ENCODE peak calls at places on chromosomes 4 and X, in ten cellular contexts. N is suprapubic skin, D is HepG2, U is GM12878, F is tibial nerve, O is transverse colon, A is esophagus muscularis mucosa, Z is A549, X is sigmoid colon, W is H1. J is an unnamed sample.

GRCh38 chr4:165630671-165631070 is 242.4 kb upstream of the TLL1 start:
- DNase-seq in Z (no peak), U (no peak), D (no peak), X (no peak), F (no peak), A (no peak), W (no peak), N (no peak), O (no peak), J (no peak)

GRCh38 chrX:129347291-129347690 is 176.0 kb downstream of the SMARCA1 start:
- DNase-seq in U (no peak), Z (no peak), O (no peak), A (no peak), F (no peak), N (no peak), W (peak; percentile 39), X (no peak), D (no peak), J (no peak)

GRCh38 chrX:95427389-95427788 is 1257.3 kb upstream of the DIAPH2 start:
- DNase-seq in N (no peak), U (no peak), F (no peak), X (no peak), O (no peak), W (no peak), D (no peak), Z (no peak), A (no peak), J (no peak)

GRCh38 chrX:16496175-16496574 is 153.8 kb upstream of the S100G start:
- DNase-seq in N (no peak), Z (no peak), X (no peak), A (no peak), O (no peak), U (no peak), W (no peak), F (no peak), D (no peak), J (no peak)

GRCh38 chr4:2615821-2616220 is 79.4 kb downstream of the FAM193A start:
- DNase-seq in D (no peak), W (no peak), O (no peak), X (peak; percentile 55), N (no peak), A (no peak), Z (no peak), U (no peak), F (no peak), J (no peak)

GRCh38 chrX:129556806-129557315 is 16.8 kb downstream of the OCRL start:
- DNase-seq in A (no peak), F (no peak), N (no peak), O (no peak), W (no peak), D (no peak), U (no peak), Z (no peak), X (no peak), J (no peak)

GRCh38 chr4:25986807-25987206 is 72.8 kb downstream of the SMIM20 start:
- DNase-seq in D (no peak), N (no peak), U (no peak), F (no peak), X (no peak), W (no peak), O (no peak), A (no peak), Z (no peak), J (no peak)

GRCh38 chr4:5912614-5913019 is 19.7 kb upstream of the CRMP1 start:
- DNase-seq in Z (no peak), A (no peak), D (no peak), N (no peak), F (no peak), O (no peak), U (no peak), W (no peak), X (no peak), J (no peak)

GRCh38 chr4:71553605-71554004 is 214.8 kb downstream of the SLC4A4 start:
- DNase-seq in X (no peak), A (no peak), U (no peak), O (no peak), F (no peak), N (no peak), W (no peak), Z (no peak), D (no peak), J (no peak)

GRCh38 chrX:10952619-10953018 is 158.5 kb upstream of the HCCS start:
- DNase-seq in A (no peak), X (no peak), F (no peak), D (no peak), U (no peak), W (peak; percentile 1), N (no peak), O (no peak), Z (no peak), J (no peak)

GRCh38 chr4:41067369-41067768 is 147.0 kb downstream of the APBB2 start:
- DNase-seq in F (no peak), Z (no peak), D (no peak), W (no peak), N (no peak), X (no peak), U (no peak), A (no peak), O (no peak), J (no peak)

GRCh38 chrX:20477836-20478532 is 211.3 kb upstream of the RPS6KA3 start:
- DNase-seq in U (no peak), O (peak; percentile 69), D (no peak), X (no peak), Z (no peak), A (no peak), W (no peak), N (no peak), F (no peak), J (no peak)

GRCh38 chr4:183304538-183304937 is 15.5 kb downstream of the CLDN22 start:
- DNase-seq in W (no peak), D (no peak), Z (no peak), O (no peak), N (no peak), U (no peak), X (no peak), A (no peak), F (no peak), J (no peak)

GRCh38 chrX:117839544-117839943 is 277.1 kb downstream of the KLHL13 start:
- DNase-seq in U (no peak), N (no peak), F (no peak), X (no peak), O (no peak), W (no peak), A (no peak), D (no peak), Z (no peak), J (no peak)

GRCh38 chr4:153018031-153018430 is 81.9 kb downstream of the FHDC1 start:
- DNase-seq in Z (no peak), W (no peak), U (no peak), X (no peak), O (no peak), F (no peak), A (no peak), D (no peak), N (no peak), J (no peak)

GRCh38 chrX:104098151-104098808 is 14.0 kb upstream of the ZCCHC18 start:
- DNase-seq in W (no peak), X (peak; percentile 75), U (no peak), A (no peak), N (no peak), O (peak; percentile 58), Z (peak; percentile 15), F (no peak), D (peak; percentile 22), J (peak; percentile 37)

GRCh38 chr4:7193040-7193958 is 961 bp downstream of the SORCS2 start:
- DNase-seq in A (no peak), N (peak; percentile 69), U (no peak), F (peak; percentile 19), D (no peak), X (peak; percentile 81), O (no peak), W (no peak), Z (no peak), J (no peak)
- TF ChIP-seq EP300 in A (no peak), N (no peak), U (no peak), F (no peak), D (no peak), X (no peak), O (no peak), W (no peak), Z (no peak), J (no peak)

GRCh38 chr4:130053723-130054122 is 957.8 kb downstream of the C4orf33 start:
- DNase-seq in Z (no peak), A (no peak), N (no peak), W (no peak), U (no peak), F (no peak), X (no peak), O (no peak), D (peak; percentile 40), J (no peak)

GRCh38 chr4:130056286-130056685 is 960.3 kb downstream of the C4orf33 start:
- DNase-seq in X (no peak), W (no peak), O (no peak), F (no peak), D (no peak), A (no peak), Z (no peak), U (no peak), N (no peak), J (no peak)

GRCh38 chr4:130054895-130055294 is 958.9 kb downstream of the C4orf33 start:
- DNase-seq in D (no peak), N (no peak), Z (no peak), U (no peak), F (no peak), X (no peak), O (no peak), A (no peak), W (no peak), J (no peak)
- TF ChIP-seq POLR2A in D (no peak), N (no peak), Z (no peak), U (no peak), F (no peak), X (no peak), O (no peak), A (no peak), W (no peak), J (no peak)

DNA sequence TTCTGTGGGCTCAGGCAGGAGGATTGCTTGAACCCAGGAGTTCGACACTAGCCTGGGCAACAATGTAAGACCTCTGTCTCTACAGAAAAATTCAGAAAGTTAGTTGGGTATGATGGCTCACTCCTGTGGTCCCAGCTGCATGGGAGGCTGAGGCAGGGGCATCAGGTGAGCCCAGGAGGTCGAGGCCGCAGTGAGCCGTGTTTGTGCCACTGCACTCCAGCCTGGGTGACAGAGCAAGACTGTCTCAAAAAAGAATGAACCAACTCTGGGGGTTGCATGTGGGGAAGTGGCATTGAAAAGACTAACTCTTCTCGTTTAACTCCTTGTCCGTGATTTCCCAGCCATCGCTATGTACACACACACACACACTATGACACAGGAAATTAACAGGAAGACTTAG is 26.9 kb downstream of the ENOPH1 start:
- DNase-seq in N (no peak), W (no peak), D (no peak), O (no peak), Z (no peak), F (no peak), X (no peak), A (no peak), U (no peak), J (no peak)
- TF ChIP-seq EP300 in N (no peak), W (no peak), D (no peak), O (no peak), Z (no peak), F (no peak), X (no peak), A (no peak), U (no peak), J (no peak)

DNA sequence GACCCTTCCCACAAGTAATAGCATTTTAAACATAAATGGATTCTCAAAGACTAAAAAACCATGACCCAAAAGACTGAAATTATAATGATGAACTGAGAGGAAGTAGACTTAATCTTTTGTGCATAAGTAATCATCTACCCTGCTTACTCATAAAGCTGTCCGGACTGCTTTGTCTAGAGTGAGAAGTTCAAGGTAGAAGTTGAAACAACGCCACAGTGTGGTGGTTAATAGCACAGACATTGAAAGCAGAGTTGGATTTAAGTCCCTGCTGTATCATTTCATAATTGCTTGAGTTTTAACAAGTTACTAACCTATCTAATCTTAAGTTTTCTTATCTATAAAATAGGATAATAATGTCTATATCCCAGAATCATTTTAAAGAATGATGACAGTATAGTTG is 346.5 kb downstream of the CENPC start:
- DNase-seq in O (no peak), N (no peak), X (no peak), F (no peak), D (no peak), U (no peak), Z (no peak), A (no peak), W (no peak), J (no peak)
- TF ChIP-seq POLR2A in O (no peak), N (no peak), X (no peak), F (no peak), D (no peak), U (no peak), Z (no peak), A (no peak), W (no peak), J (no peak)

J was measured in upper lobe of left lung.